ENCODE peak calls at places on chromosomes 11 and 22, in nine cellular contexts. P is colonic mucosa, W is fibroblast of villous mesenchyme, C is HCT116, I is fibroblast of mammary gland, Y is thoracic aorta, K is choroid plexus epithelial cell, L is cardiac fibroblast, M is GM23338. A is an unnamed sample.

GRCh38 chr22:45628508-45628907 is 43.1 kb upstream of the ATXN10 start:
- DNase-seq in P (no peak), W (no peak), C (no peak), I (no peak), Y (no peak), K (no peak), L (no peak), M (peak), A (no peak)

GRCh38 chr11:69881467-69882269 is 62.5 kb upstream of the FGF3 start:
- DNase-seq in P (no peak), W (no peak), C (no peak), I (no peak), Y (no peak), K (no peak), L (no peak), M (peak), A (no peak)

GRCh38 chr22:42473484-42474193 is 41.4 kb upstream of the NFAM1 start:
- DNase-seq in P (peak), W (peak), C (peak), I (peak), Y (no peak), K (peak), L (peak), M (peak), A (peak)

GRCh38 chr11:118238947-118239346 is 13.2 kb downstream of the MPZL3 start:
- DNase-seq in P (no peak), W (no peak), C (no peak), I (no peak), Y (no peak), K (no peak), L (no peak), M (peak), A (no peak)

GRCh38 chr11:85379066-85379465 is 248.1 kb downstream of the DLG2 start:
- DNase-seq in P (no peak), W (no peak), C (no peak), I (no peak), Y (no peak), K (no peak), L (no peak), M (no peak), A (no peak)

GRCh38 chr22:35812600-35812999 is 94.9 kb downstream of the APOL5 start:
- DNase-seq in P (no peak), W (no peak), C (no peak), I (no peak), Y (no peak), K (no peak), L (no peak), M (no peak), A (no peak)

GRCh38 chr22:46377566-46378498 is 42.3 kb downstream of the TRMU start:
- DNase-seq in P (peak), W (peak), C (peak), I (no peak), Y (no peak), K (no peak), L (peak), M (peak), A (no peak)

GRCh38 chr11:127098684-127099083 is 98.1 kb upstream of the KIRREL3 start:
- DNase-seq in P (no peak), W (no peak), C (no peak), I (no peak), Y (no peak), K (no peak), L (no peak), M (peak), A (no peak)

GRCh38 chr11:107196732-107197131 is 178.5 kb upstream of the GUCY1A2 start:
- DNase-seq in P (no peak), W (no peak), C (no peak), I (no peak), Y (no peak), K (no peak), L (no peak), M (no peak), A (no peak)

GRCh38 chr11:26093206-26093605 is 238.7 kb upstream of the ANO3 start:
- DNase-seq in P (no peak), W (no peak), C (no peak), I (no peak), Y (no peak), K (no peak), L (no peak), M (no peak), A (no peak)

GRCh38 chr11:26095340-26095739 is 236.6 kb upstream of the ANO3 start:
- DNase-seq in P (no peak), W (no peak), C (no peak), I (peak), Y (no peak), K (no peak), L (no peak), M (peak), A (no peak)
- TF ChIP-seq CTCF in P (no peak), W (no peak), C (no peak), I (no peak), Y (no peak), K (no peak), L (no peak), M (no peak), A (no peak)

GRCh38 chr11:102518296-102519094 is 12.1 kb downstream of the MMP7 start:
- DNase-seq in P (no peak), W (no peak), C (no peak), I (no peak), Y (no peak), K (no peak), L (peak), M (peak), A (no peak)
- TF ChIP-seq CTCF in P (no peak), W (no peak), C (peak), I (peak), Y (no peak), K (peak), L (peak), M (peak), A (peak)

GRCh38 chr11:66343176-66343575 is 1.7 kb downstream of the BRMS1 start:
- DNase-seq in P (no peak), W (no peak), C (no peak), I (no peak), Y (no peak), K (no peak), L (no peak), M (no peak), A (no peak)

GRCh38 chr11:66347425-66348276 is at the start of gene B4GAT1:
- DNase-seq in P (peak), W (peak), C (peak), I (peak), Y (peak), K (peak), L (peak), M (peak), A (peak)

GRCh38 chr11:66346476-66347424 is 679 bp downstream of the B4GAT1 start:
- DNase-seq in P (peak), W (no peak), C (no peak), I (no peak), Y (no peak), K (no peak), L (no peak), M (no peak), A (no peak)

GRCh38 chr11:66345316-66345649 is 379 bp upstream of the BRMS1 start:
- DNase-seq in P (no peak), W (no peak), C (no peak), I (no peak), Y (no peak), K (no peak), L (no peak), M (no peak), A (no peak)

DNA sequence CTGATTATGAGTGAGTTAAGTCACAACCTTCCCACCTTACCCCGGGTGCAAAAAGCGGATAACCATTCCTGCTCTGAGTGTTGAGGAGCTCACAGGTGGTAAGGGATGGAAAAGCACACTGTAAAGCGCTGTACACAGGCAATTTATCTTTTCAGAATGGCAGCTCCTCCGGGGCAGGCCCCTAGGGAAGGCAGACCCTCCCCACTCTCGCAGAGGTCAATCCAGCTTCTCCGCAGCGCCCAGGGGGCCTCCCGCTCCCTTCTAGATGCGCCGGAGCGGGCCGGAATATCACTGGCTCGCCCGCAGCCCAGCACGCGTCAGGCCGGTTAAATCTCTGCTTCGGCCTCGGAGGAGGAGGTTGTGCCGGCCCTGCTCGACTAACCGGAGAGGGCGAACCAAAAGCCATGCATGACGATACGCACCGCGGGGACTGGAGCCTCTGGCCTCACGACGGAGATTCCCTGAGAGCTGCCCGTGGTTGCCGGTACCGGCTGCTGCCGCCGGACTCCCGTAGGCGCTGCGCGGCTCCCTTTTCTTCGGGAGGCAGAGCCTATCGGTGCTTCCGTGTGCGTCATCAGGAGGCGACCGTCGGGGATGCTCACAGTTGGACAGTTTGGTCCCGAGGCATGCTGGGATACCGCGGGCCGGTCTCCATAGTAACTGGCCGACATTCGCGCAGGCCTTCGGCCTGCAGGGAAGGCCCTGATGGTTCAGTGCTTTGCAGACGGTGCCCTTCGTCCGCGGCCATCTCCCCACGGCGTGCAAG is at the start of gene BRMS1:
- DNase-seq in P (peak), W (peak), C (peak), I (peak), Y (peak), K (peak), L (peak), M (peak), A (peak)
- TF ChIP-seq CTCF in P (no peak), W (peak), C (peak), I (peak), Y (peak), K (peak), L (peak), M (no peak), A (no peak)

DNA sequence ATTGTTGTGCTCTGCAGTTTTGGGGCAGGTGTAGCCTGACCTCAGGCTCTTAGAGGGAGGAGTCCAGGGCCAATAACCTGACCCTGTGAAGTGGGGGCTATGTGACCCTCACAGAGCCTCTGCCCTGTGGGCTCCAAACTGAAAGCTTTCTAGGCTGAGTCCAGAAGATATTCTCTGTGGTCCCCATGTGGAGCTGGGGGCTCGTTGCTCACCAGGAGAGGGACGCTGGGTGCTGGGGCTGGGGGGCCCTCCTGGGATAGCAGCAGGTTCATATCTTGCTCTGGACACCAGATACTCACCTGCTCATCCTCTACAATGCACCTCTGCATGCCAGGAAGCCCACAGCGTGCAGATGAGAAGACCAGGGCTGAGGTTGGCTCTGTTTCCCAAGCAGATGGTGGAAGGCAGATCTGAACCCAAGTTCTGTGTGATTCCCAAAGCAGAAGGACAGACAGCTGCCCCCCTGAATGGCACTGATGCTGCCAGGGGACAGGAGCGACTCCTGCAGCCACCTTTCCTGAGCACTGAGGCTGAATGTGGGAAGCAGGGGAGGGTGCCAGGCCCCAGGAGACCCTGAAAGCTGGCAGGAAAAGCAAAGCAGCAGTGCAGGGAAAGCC is 1022.0 kb downstream of the TBC1D22A start:
- DNase-seq in P (no peak), W (no peak), C (no peak), I (no peak), Y (no peak), K (no peak), L (no peak), M (no peak), A (no peak)
- TF ChIP-seq CTCF in P (no peak), W (no peak), C (no peak), I (no peak), Y (no peak), K (no peak), L (no peak), M (no peak), A (no peak)

GRCh38 chr11:1388763-1389102 is 1.0 kb upstream of the BRSK2 start:
- DNase-seq in P (no peak), W (no peak), C (no peak), I (no peak), Y (no peak), K (no peak), L (no peak), M (peak), A (no peak)

GRCh38 chr11:1387521-1387920 is 2.2 kb upstream of the BRSK2 start:
- DNase-seq in P (no peak), W (no peak), C (no peak), I (no peak), Y (no peak), K (no peak), L (no peak), M (no peak), A (no peak)

GRCh38 chr11:1389103-1389931 is 417 bp upstream of the BRSK2 start:
- DNase-seq in P (peak), W (peak), C (peak), I (peak), Y (peak), K (peak), L (peak), M (peak), A (peak)

GRCh38 chr11:1389932-1390587 is at the start of gene BRSK2:
- DNase-seq in P (no peak), W (no peak), C (no peak), I (no peak), Y (no peak), K (no peak), L (no peak), M (peak), A (no peak)

GRCh38 chr11:1387961-1388762 is 1.6 kb upstream of the BRSK2 start:
- DNase-seq in P (no peak), W (no peak), C (no peak), I (no peak), Y (no peak), K (no peak), L (no peak), M (peak), A (no peak)
- TF ChIP-seq CTCF in P (no peak), W (no peak), C (no peak), I (no peak), Y (no peak), K (no peak), L (no peak), M (peak), A (peak)

GRCh38 chr11:3232956-3233355 is 739 bp upstream of the MRGPRE start:
- DNase-seq in P (no peak), W (no peak), C (no peak), I (no peak), Y (no peak), K (no peak), L (no peak), M (no peak), A (no peak)

GRCh38 chr11:3229673-3230630 is 2.3 kb downstream of the MRGPRE start:
- DNase-seq in P (no peak), W (no peak), C (no peak), I (no peak), Y (no peak), K (no peak), L (no peak), M (no peak), A (no peak)

GRCh38 chr11:3230636-3231549 is 1.3 kb downstream of the MRGPRE start:
- DNase-seq in P (no peak), W (no peak), C (no peak), I (no peak), Y (no peak), K (no peak), L (no peak), M (no peak), A (peak)

GRCh38 chr11:3231851-3232744 is at the start of gene MRGPRE:
- DNase-seq in P (no peak), W (peak), C (no peak), I (peak), Y (no peak), K (peak), L (no peak), M (peak), A (peak)

GRCh38 chr11:3231550-3231850 is 717 bp downstream of the MRGPRE start:
- DNase-seq in P (no peak), W (no peak), C (no peak), I (no peak), Y (no peak), K (no peak), L (no peak), M (no peak), A (peak)
- TF ChIP-seq CTCF in P (no peak), W (no peak), C (no peak), I (no peak), Y (no peak), K (no peak), L (no peak), M (no peak), A (no peak)

A was measured in GM10248.